ENCODE peak calls at places on chromosomes 6 and 20, in ten cellular contexts. One of them, this sample, is unnamed.
A peak's percentile ranks its signal among the peaks of the same experiment; 100 is the strongest.

GRCh38 chr6:42441059-42441471 is 10.7 kb downstream of the TRERF1 start:
- DNase-seq in mesenchymal stem cell: peak; percentile 72
- DNase-seq in gastrocnemius medialis: no peak
- DNase-seq in A549: no peak
- DNase-seq in psoas muscle: no peak
- DNase-seq in upper lobe of right lung: no peak
- DNase-seq in ascending aorta: no peak
- DNase-seq in neural progenitor cell: no peak
- DNase-seq in lower lobe of right lung: no peak
- DNase-seq in trophoblast cell: no peak
- DNase-seq in this sample: no peak

GRCh38 chr6:126723541-126724170 is 383.7 kb downstream of the CENPW start:
- DNase-seq in A549: no peak
- DNase-seq in trophoblast cell: no peak
- DNase-seq in gastrocnemius medialis: no peak
- DNase-seq in ascending aorta: no peak
- DNase-seq in psoas muscle: no peak
- DNase-seq in neural progenitor cell: no peak
- DNase-seq in mesenchymal stem cell: no peak
- DNase-seq in upper lobe of right lung: no peak
- DNase-seq in lower lobe of right lung: no peak
- DNase-seq in this sample: no peak

GRCh38 chr20:32474009-32474716 is 111.0 kb downstream of the NOL4L start:
- DNase-seq in psoas muscle: no peak
- DNase-seq in lower lobe of right lung: no peak
- DNase-seq in upper lobe of right lung: peak; percentile 74
- DNase-seq in neural progenitor cell: no peak
- DNase-seq in mesenchymal stem cell: no peak
- DNase-seq in ascending aorta: no peak
- DNase-seq in trophoblast cell: no peak
- DNase-seq in A549: no peak
- DNase-seq in gastrocnemius medialis: no peak
- DNase-seq in this sample: peak; percentile 55

GRCh38 chr6:127391019-127391974 is 47.9 kb upstream of the ECHDC1 start:
- DNase-seq in gastrocnemius medialis: no peak
- DNase-seq in A549: no peak
- DNase-seq in psoas muscle: no peak
- DNase-seq in neural progenitor cell: no peak
- DNase-seq in ascending aorta: no peak
- DNase-seq in mesenchymal stem cell: no peak
- DNase-seq in lower lobe of right lung: no peak
- DNase-seq in trophoblast cell: peak; percentile 52
- DNase-seq in upper lobe of right lung: no peak
- DNase-seq in this sample: no peak

GRCh38 chr20:51563597-51564332 is 21.2 kb upstream of the NFATC2 start:
- DNase-seq in ascending aorta: peak; percentile 45
- DNase-seq in psoas muscle: peak; percentile 57
- DNase-seq in lower lobe of right lung: peak; percentile 51
- DNase-seq in mesenchymal stem cell: peak; percentile 98
- DNase-seq in upper lobe of right lung: no peak
- DNase-seq in gastrocnemius medialis: peak; percentile 15
- DNase-seq in neural progenitor cell: peak; percentile 67
- DNase-seq in trophoblast cell: peak; percentile 56
- DNase-seq in A549: peak; percentile 91
- DNase-seq in this sample: peak; percentile 73

GRCh38 chr6:149012040-149012545 is 265.3 kb downstream of the UST start:
- DNase-seq in psoas muscle: no peak
- DNase-seq in trophoblast cell: peak; percentile 92
- DNase-seq in neural progenitor cell: no peak
- DNase-seq in gastrocnemius medialis: no peak
- DNase-seq in ascending aorta: no peak
- DNase-seq in mesenchymal stem cell: peak; percentile 94
- DNase-seq in lower lobe of right lung: no peak
- DNase-seq in upper lobe of right lung: no peak
- DNase-seq in A549: peak; percentile 81
- DNase-seq in this sample: no peak

GRCh38 chr6:136014454-136015421 is 163.2 kb downstream of the PDE7B start:
- DNase-seq in A549: peak; percentile 96
- DNase-seq in lower lobe of right lung: no peak
- DNase-seq in upper lobe of right lung: no peak
- DNase-seq in mesenchymal stem cell: peak; percentile 97
- DNase-seq in ascending aorta: no peak
- DNase-seq in gastrocnemius medialis: no peak
- DNase-seq in trophoblast cell: peak; percentile 1
- DNase-seq in neural progenitor cell: no peak
- DNase-seq in psoas muscle: no peak
- DNase-seq in this sample: peak; percentile 61

GRCh38 chr6:42264852-42265390 is 47.3 kb upstream of the MRPS10 start:
- DNase-seq in ascending aorta: no peak
- DNase-seq in mesenchymal stem cell: no peak
- DNase-seq in psoas muscle: no peak
- DNase-seq in gastrocnemius medialis: no peak
- DNase-seq in upper lobe of right lung: no peak
- DNase-seq in A549: no peak
- DNase-seq in neural progenitor cell: no peak
- DNase-seq in trophoblast cell: no peak
- DNase-seq in lower lobe of right lung: no peak
- DNase-seq in this sample: no peak

GRCh38 chr6:56222509-56222908 is 24.9 kb downstream of the COL21A1 start:
- DNase-seq in mesenchymal stem cell: no peak
- DNase-seq in A549: no peak
- DNase-seq in trophoblast cell: no peak
- DNase-seq in psoas muscle: no peak
- DNase-seq in neural progenitor cell: no peak
- DNase-seq in upper lobe of right lung: no peak
- DNase-seq in gastrocnemius medialis: no peak
- DNase-seq in ascending aorta: no peak
- DNase-seq in lower lobe of right lung: no peak
- DNase-seq in this sample: no peak

GRCh38 chr6:156808287-156808686 is 31.1 kb downstream of the ARID1B start:
- DNase-seq in mesenchymal stem cell: no peak
- DNase-seq in neural progenitor cell: no peak
- DNase-seq in gastrocnemius medialis: peak; percentile 43
- DNase-seq in psoas muscle: no peak
- DNase-seq in ascending aorta: no peak
- DNase-seq in upper lobe of right lung: no peak
- DNase-seq in A549: no peak
- DNase-seq in trophoblast cell: no peak
- DNase-seq in lower lobe of right lung: no peak
- DNase-seq in this sample: no peak

GRCh38 chr6:26342106-26342999 is 22.6 kb upstream of the BTN3A2 start:
- DNase-seq in neural progenitor cell: peak; percentile 43
- DNase-seq in psoas muscle: no peak
- DNase-seq in upper lobe of right lung: no peak
- DNase-seq in ascending aorta: no peak
- DNase-seq in gastrocnemius medialis: no peak
- DNase-seq in A549: peak; percentile 27
- DNase-seq in lower lobe of right lung: no peak
- DNase-seq in trophoblast cell: peak; percentile 44
- DNase-seq in mesenchymal stem cell: peak; percentile 53
- DNase-seq in this sample: no peak

GRCh38 chr20:9886227-9886626 is 47.4 kb upstream of the PAK5 start:
- DNase-seq in mesenchymal stem cell: no peak
- DNase-seq in neural progenitor cell: no peak
- DNase-seq in psoas muscle: no peak
- DNase-seq in trophoblast cell: no peak
- DNase-seq in ascending aorta: no peak
- DNase-seq in lower lobe of right lung: no peak
- DNase-seq in upper lobe of right lung: no peak
- DNase-seq in gastrocnemius medialis: no peak
- DNase-seq in A549: no peak
- DNase-seq in this sample: no peak

GRCh38 chr20:64220891-64221527 is 34.5 kb upstream of the PCMTD2 start:
- DNase-seq in A549: no peak
- DNase-seq in lower lobe of right lung: no peak
- DNase-seq in psoas muscle: no peak
- DNase-seq in upper lobe of right lung: no peak
- DNase-seq in mesenchymal stem cell: no peak
- DNase-seq in ascending aorta: no peak
- DNase-seq in gastrocnemius medialis: no peak
- DNase-seq in neural progenitor cell: peak; percentile 19
- DNase-seq in trophoblast cell: no peak
- DNase-seq in this sample: no peak
- H3K4me1 ChIP-seq in A549: no peaks in the 10 kb centered on the region
- H3K4me1 ChIP-seq in lower lobe of right lung: peaks cover 32% of the 10 kb centered on the region
- H3K4me1 ChIP-seq in psoas muscle: peaks cover 25% of the 10 kb centered on the region
- H3K4me1 ChIP-seq in upper lobe of right lung: peaks cover 29% of the 10 kb centered on the region
- H3K4me1 ChIP-seq in mesenchymal stem cell: peaks cover 43% of the 10 kb centered on the region
- H3K4me1 ChIP-seq in ascending aorta: no peaks in the 10 kb centered on the region
- H3K4me1 ChIP-seq in gastrocnemius medialis: peaks cover 21% of the 10 kb centered on the region
- H3K4me1 ChIP-seq in neural progenitor cell: peaks cover 10% of the 10 kb centered on the region
- H3K4me1 ChIP-seq in trophoblast cell: no peaks in the 10 kb centered on the region
- H3K4me1 ChIP-seq in this sample: peaks cover 38% of the 10 kb centered on the region

DNA sequence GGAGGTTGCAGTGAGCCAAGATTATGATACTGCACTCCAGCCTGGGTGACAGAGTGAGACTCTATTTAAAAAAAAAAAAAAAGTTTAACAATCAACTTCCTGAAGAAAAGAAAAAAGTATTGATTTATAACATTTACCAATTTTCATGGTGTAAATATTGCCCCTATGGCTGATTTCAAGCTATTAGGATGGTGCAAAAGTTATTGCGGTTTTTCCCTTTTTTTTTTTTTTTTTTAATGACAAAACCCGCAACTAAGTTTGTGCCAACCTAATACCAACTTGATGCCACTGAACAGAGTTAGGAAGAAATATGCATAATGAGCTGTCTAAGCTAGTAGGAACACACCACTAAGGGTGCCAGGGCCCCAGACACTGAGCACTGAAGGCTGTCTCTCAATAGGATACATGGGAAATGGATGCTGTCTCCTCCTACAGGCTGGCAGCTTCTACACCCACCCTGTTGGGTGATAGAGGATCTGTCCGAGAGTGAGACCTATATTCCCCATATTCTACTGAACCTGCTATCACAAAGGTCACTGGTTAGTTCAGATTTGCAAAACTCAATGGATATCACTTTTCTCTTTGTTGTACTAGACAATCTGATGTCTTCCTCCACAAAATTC is 6.5 kb upstream of the PERP start:
- DNase-seq in neural progenitor cell: no peak
- DNase-seq in A549: no peak
- DNase-seq in gastrocnemius medialis: no peak
- DNase-seq in psoas muscle: no peak
- DNase-seq in lower lobe of right lung: no peak
- DNase-seq in trophoblast cell: no peak
- DNase-seq in ascending aorta: no peak
- DNase-seq in upper lobe of right lung: no peak
- DNase-seq in mesenchymal stem cell: no peak
- DNase-seq in this sample: no peak
- H3K4me1 ChIP-seq in neural progenitor cell: no peaks in the 10 kb centered on the region
- H3K4me1 ChIP-seq in A549: peaks cover 6% of the 10 kb centered on the region
- H3K4me1 ChIP-seq in gastrocnemius medialis: no peaks in the 10 kb centered on the region
- H3K4me1 ChIP-seq in psoas muscle: peaks cover 2% of the 10 kb centered on the region
- H3K4me1 ChIP-seq in lower lobe of right lung: no peaks in the 10 kb centered on the region
- H3K4me1 ChIP-seq in trophoblast cell: no peaks in the 10 kb centered on the region
- H3K4me1 ChIP-seq in ascending aorta: no peaks in the 10 kb centered on the region
- H3K4me1 ChIP-seq in upper lobe of right lung: no peaks in the 10 kb centered on the region
- H3K4me1 ChIP-seq in mesenchymal stem cell: no peaks in the 10 kb centered on the region
- H3K4me1 ChIP-seq in this sample: no peaks in the 10 kb centered on the region

DNA sequence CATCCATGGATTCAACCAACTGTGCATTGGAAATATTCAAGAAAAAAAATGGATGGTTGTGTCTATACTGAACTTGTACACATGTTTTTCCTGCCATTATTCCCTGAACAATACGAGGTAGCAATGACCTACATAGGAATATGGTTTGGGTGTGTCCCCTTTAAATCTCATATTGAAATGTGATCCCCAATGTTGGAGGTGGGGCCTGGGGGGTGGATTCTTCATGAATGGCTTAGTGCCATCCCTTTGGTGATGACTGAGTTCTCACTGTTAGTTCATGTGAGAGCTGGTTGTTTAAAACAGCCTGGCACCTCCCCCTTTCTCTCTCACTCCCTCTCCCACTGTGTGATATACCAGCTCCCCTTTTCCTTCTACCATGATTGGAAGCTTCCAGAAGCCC is 139.8 kb upstream of the BACH2 start:
- DNase-seq in upper lobe of right lung: no peak
- DNase-seq in mesenchymal stem cell: no peak
- DNase-seq in lower lobe of right lung: no peak
- DNase-seq in neural progenitor cell: no peak
- DNase-seq in gastrocnemius medialis: no peak
- DNase-seq in A549: no peak
- DNase-seq in ascending aorta: no peak
- DNase-seq in psoas muscle: no peak
- DNase-seq in trophoblast cell: no peak
- DNase-seq in this sample: no peak
- H3K4me1 ChIP-seq in upper lobe of right lung: no peaks in the 10 kb centered on the region
- H3K4me1 ChIP-seq in mesenchymal stem cell: no peaks in the 10 kb centered on the region
- H3K4me1 ChIP-seq in lower lobe of right lung: no peaks in the 10 kb centered on the region
- H3K4me1 ChIP-seq in neural progenitor cell: peaks cover 33% of the 10 kb centered on the region
- H3K4me1 ChIP-seq in gastrocnemius medialis: no peaks in the 10 kb centered on the region
- H3K4me1 ChIP-seq in A549: no peaks in the 10 kb centered on the region
- H3K4me1 ChIP-seq in ascending aorta: no peaks in the 10 kb centered on the region
- H3K4me1 ChIP-seq in psoas muscle: no peaks in the 10 kb centered on the region
- H3K4me1 ChIP-seq in trophoblast cell: no peaks in the 10 kb centered on the region
- H3K4me1 ChIP-seq in this sample: no peaks in the 10 kb centered on the region

GRCh38 chr20:38092260-38092857 is 58.8 kb downstream of the RPRD1B start:
- DNase-seq in upper lobe of right lung: no peak
- DNase-seq in neural progenitor cell: no peak
- DNase-seq in ascending aorta: no peak
- DNase-seq in gastrocnemius medialis: no peak
- DNase-seq in lower lobe of right lung: no peak
- DNase-seq in A549: no peak
- DNase-seq in trophoblast cell: no peak
- DNase-seq in mesenchymal stem cell: peak; percentile 64
- DNase-seq in psoas muscle: no peak
- DNase-seq in this sample: no peak
- H3K4me1 ChIP-seq in upper lobe of right lung: peaks cover 36% of the 10 kb centered on the region
- H3K4me1 ChIP-seq in neural progenitor cell: peaks cover 12% of the 10 kb centered on the region
- H3K4me1 ChIP-seq in ascending aorta: peaks cover 15% of the 10 kb centered on the region
- H3K4me1 ChIP-seq in gastrocnemius medialis: peaks cover 47% of the 10 kb centered on the region
- H3K4me1 ChIP-seq in lower lobe of right lung: peaks cover 47% of the 10 kb centered on the region
- H3K4me1 ChIP-seq in A549: peaks cover 20% of the 10 kb centered on the region
- H3K4me1 ChIP-seq in trophoblast cell: peaks cover 5% of the 10 kb centered on the region
- H3K4me1 ChIP-seq in mesenchymal stem cell: peaks cover 7% of the 10 kb centered on the region
- H3K4me1 ChIP-seq in psoas muscle: peaks cover 51% of the 10 kb centered on the region
- H3K4me1 ChIP-seq in this sample: peaks cover 56% of the 10 kb centered on the region

This sample was measured in heart left ventricle.